ENCODE peak calls at places on chromosome X, in five cellular contexts. B is EH, P is AG10803, T is caudate nucleus, Y is Calu3. J is an unnamed sample.

GRCh38 chrX:46757593-46757992 is 1.3 kb downstream of the SLC9A7 start:
- DNase-seq in Y (no peak), P (no peak), T (no peak), B (peak), J (no peak)

GRCh38 chrX:131305926-131306325 is 16.8 kb upstream of the IGSF1 start:
- DNase-seq in Y (no peak), T (no peak), B (no peak), P (no peak), J (no peak)

GRCh38 chrX:45824471-45824870 is 623.8 kb upstream of the DIPK2B start:
- DNase-seq in Y (peak), B (peak), P (peak), T (no peak), J (peak)

GRCh38 chrX:18353931-18354368 is 538 bp downstream of the SCML2 start:
- DNase-seq in B (no peak), T (no peak), P (peak), Y (peak), J (peak)

GRCh38 chrX:134600714-134601113 is 57.6 kb downstream of the PLAC1 start:
- DNase-seq in Y (no peak), T (no peak), B (peak), P (peak), J (peak)

GRCh38 chrX:47217121-47217851 is 1.2 kb upstream of the CDK16 start:
- DNase-seq in B (peak), P (peak), T (no peak), Y (no peak), J (peak)

GRCh38 chrX:123860506-123860840 is 620 bp downstream of the XIAP start:
- DNase-seq in T (no peak), B (peak), Y (no peak), P (peak), J (no peak)

GRCh38 chrX:34300871-34301270 is 168.8 kb upstream of the FAM47A start:
- DNase-seq in P (peak), Y (peak), T (no peak), B (peak), J (peak)

GRCh38 chrX:104419211-104419610 is 146.8 kb upstream of the IL1RAPL2 start:
- DNase-seq in T (no peak), P (no peak), B (peak), Y (peak), J (peak)

GRCh38 chrX:119266364-119266995 is 30.4 kb downstream of the PGRMC1 start:
- DNase-seq in T (no peak), Y (peak), B (peak), P (peak), J (peak)

GRCh38 chrX:123924181-123924580 is 37.3 kb upstream of the STAG2 start:
- DNase-seq in T (no peak), B (no peak), P (no peak), Y (no peak), J (no peak)

GRCh38 chrX:110442631-110443030 is 84.0 kb downstream of the RTL9 start:
- DNase-seq in B (peak), Y (peak), T (no peak), P (peak), J (peak)

GRCh38 chrX:149456476-149457245 is 48.4 kb downstream of the IDS start:
- DNase-seq in T (no peak), Y (no peak), B (no peak), P (no peak), J (no peak)

GRCh38 chrX:13013353-13014110 is 30.9 kb downstream of the FAM9C start:
- DNase-seq in P (peak), T (no peak), B (peak), Y (no peak), J (no peak)

GRCh38 chrX:30920271-30920670 is 31.2 kb upstream of the TAB3 start:
- DNase-seq in T (no peak), Y (no peak), P (peak), B (peak), J (no peak)

GRCh38 chrX:36983831-36984230 is 24.3 kb upstream of the FAM47C start:
- DNase-seq in B (no peak), P (no peak), Y (no peak), T (no peak), J (no peak)

GRCh38 chrX:123846598-123847038 is 13.2 kb upstream of the XIAP start:
- DNase-seq in T (no peak), Y (no peak), B (peak), P (peak), J (peak)

GRCh38 chrX:39652336-39652735 is 445.4 kb downstream of the BCOR start:
- DNase-seq in B (peak), Y (peak), P (no peak), T (no peak), J (peak)

GRCh38 chrX:49876750-49877149 is 2.5 kb upstream of the USP27X start:
- DNase-seq in T (no peak), B (peak), Y (peak), P (peak), J (peak)

GRCh38 chrX:136953867-136954787 is 73.6 kb upstream of the RBMX start:
- DNase-seq in Y (peak), P (peak), T (peak), B (peak), J (peak)

GRCh38 chrX:154488336-154489075 is 1.9 kb downstream of the SLC10A3 start:
- DNase-seq in T (no peak), P (no peak), B (no peak), Y (no peak), J (no peak)

GRCh38 chrX:117376460-117376859 is 740.1 kb downstream of the KLHL13 start:
- DNase-seq in B (no peak), T (no peak), P (no peak), Y (no peak), J (no peak)

GRCh38 chrX:47877327-47877726 is 40.6 kb downstream of the ZNF81 start:
- DNase-seq in B (peak), P (no peak), T (no peak), Y (no peak), J (no peak)

GRCh38 chrX:17471121-17471520 is 96.1 kb downstream of the NHS start:
- DNase-seq in B (no peak), T (no peak), Y (no peak), P (no peak), J (no peak)

GRCh38 chrX:574355-574754 is 56.2 kb upstream of the SHOX start:
- DNase-seq in B (no peak), P (no peak), Y (no peak), T (no peak), J (no peak)

GRCh38 chrX:23435575-23435974 is 100.9 kb downstream of the PTCHD1 start:
- DNase-seq in Y (no peak), T (no peak), P (no peak), B (no peak), J (no peak)

GRCh38 chrX:21745756-21746155 is 12.2 kb downstream of the SMPX start:
- DNase-seq in P (peak), T (peak), Y (peak), B (peak), J (peak)

GRCh38 chrX:119692241-119693031 is 532 bp downstream of the SEPTIN6 start:
- DNase-seq in T (no peak), Y (peak), P (peak), B (peak), J (peak)

GRCh38 chrX:31168596-31168995 is 96.8 kb upstream of the FTHL17 start:
- DNase-seq in Y (no peak), T (no peak), B (no peak), P (no peak), J (no peak)

GRCh38 chrX:50448565-50448964 is 22.1 kb downstream of the DGKK start:
- DNase-seq in T (no peak), B (peak), Y (peak), P (no peak), J (peak)

GRCh38 chrX:2696698-2697215 is 5.7 kb downstream of the CD99 start:
- DNase-seq in P (peak), Y (no peak), B (peak), T (no peak), J (peak)

GRCh38 chrX:124986284-124986683 is 333.4 kb upstream of the TEX13C start:
- DNase-seq in Y (no peak), T (no peak), P (no peak), B (no peak), J (no peak)

GRCh38 chrX:131060147-131060546 is 2.0 kb downstream of the ARHGAP36 start:
- DNase-seq in P (no peak), Y (no peak), B (no peak), T (no peak), J (no peak)

GRCh38 chrX:136041254-136041812 is 56.1 kb downstream of the SLC9A6 start:
- DNase-seq in Y (no peak), B (no peak), T (no peak), P (no peak), J (no peak)

GRCh38 chrX:53280703-53281320 is 572 bp downstream of the IQSEC2 start:
- DNase-seq in P (peak), B (peak), Y (no peak), T (no peak), J (peak)

GRCh38 chrX:154444001-154444754 is at the start of gene FAM50A:
- DNase-seq in P (peak), Y (peak), B (peak), T (peak), J (peak)

GRCh38 chrX:2931612-2932011 is 2.5 kb upstream of the ARSD start:
- DNase-seq in B (no peak), P (no peak), Y (no peak), T (no peak), J (no peak)